ENCODE peak calls at places on chromosomes 3 and 15, in nine cellular contexts. W is right lobe of liver, X is HCT116, H is A549, M is upper lobe of left lung, E is K562, V is body of pancreas, T is GM12878, P is gastrocnemius medialis. K is an unnamed sample.

GRCh38 chr3:50592568-50592967 is 19.0 kb downstream of the CISH start:
- ATAC-seq in W (peak; percentile 35), X (no peak), H (peak; percentile 31), M (peak; percentile 59), E (no peak), V (peak; percentile 23), T (no peak), P (no peak), K (no peak)

GRCh38 chr15:88269371-88270062 is 13.0 kb upstream of the NTRK3 start:
- ATAC-seq in W (no peak), X (no peak), H (no peak), M (no peak), E (no peak), V (no peak), T (no peak), P (no peak), K (no peak)

GRCh38 chr3:94159062-94159726 is 96.3 kb downstream of the NSUN3 start:
- ATAC-seq in W (no peak), X (no peak), H (peak; percentile 88), M (peak; percentile 60), E (peak; percentile 80), V (no peak), T (no peak), P (no peak), K (no peak)

GRCh38 chr15:76988874-76989780 is 5.8 kb upstream of the PSTPIP1 start:
- ATAC-seq in W (peak; percentile 62), X (no peak), H (no peak), M (peak; percentile 45), E (no peak), V (no peak), T (peak; percentile 35), P (no peak), K (peak; percentile 32)

GRCh38 chr3:181727122-181728036 is 15.7 kb downstream of the SOX2 start:
- ATAC-seq in W (peak; percentile 25), X (no peak), H (no peak), M (no peak), E (no peak), V (no peak), T (no peak), P (no peak), K (no peak)

GRCh38 chr3:132225664-132226063 is 91.5 kb upstream of the ACP3 start:
- ATAC-seq in W (no peak), X (no peak), H (peak; percentile 73), M (no peak), E (no peak), V (no peak), T (no peak), P (no peak), K (no peak)

GRCh38 chr3:33152363-33153360 is 38.8 kb downstream of the CRTAP start:
- ATAC-seq in W (peak; percentile 13), X (no peak), H (peak; percentile 25), M (no peak), E (peak; percentile 47), V (no peak), T (no peak), P (no peak), K (no peak)

GRCh38 chr15:81117136-81117535 is 16.9 kb upstream of the CFAP161 start:
- ATAC-seq in W (no peak), X (no peak), H (no peak), M (no peak), E (no peak), V (no peak), T (no peak), P (no peak), K (no peak)

GRCh38 chr15:55221090-55222011 is 24.6 kb upstream of the RSL24D1 start:
- ATAC-seq in W (peak; percentile 35), X (no peak), H (peak; percentile 81), M (peak; percentile 90), E (peak; percentile 19), V (peak; percentile 55), T (peak; percentile 71), P (no peak), K (peak; percentile 80)

GRCh38 chr3:13616359-13616758 is 67.4 kb downstream of the FBLN2 start:
- ATAC-seq in W (no peak), X (no peak), H (peak; percentile 25), M (no peak), E (peak; percentile 52), V (no peak), T (no peak), P (no peak), K (no peak)

DNA sequence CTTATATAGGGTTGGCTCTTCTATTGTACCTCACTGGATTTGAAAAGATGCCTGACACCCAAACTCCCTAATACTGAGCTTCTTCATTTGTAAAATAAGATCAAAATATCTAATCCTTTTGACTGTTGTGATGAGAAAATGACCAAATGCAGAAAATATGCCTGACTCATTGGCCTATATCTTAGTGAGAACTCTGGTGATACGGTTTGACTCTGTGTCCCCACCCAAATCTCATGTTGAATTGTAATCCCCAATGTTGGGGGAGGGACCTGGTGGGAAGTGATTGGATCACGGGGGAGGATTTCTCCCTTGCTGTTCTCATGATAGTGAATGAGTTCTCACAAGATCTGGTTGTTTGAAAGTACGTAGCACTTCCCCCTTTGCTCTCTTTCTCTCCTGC is 131.4 kb downstream of the ASB7 start:
- ATAC-seq in W (no peak), X (no peak), H (no peak), M (peak; percentile 41), E (no peak), V (no peak), T (no peak), P (no peak), K (no peak)
- TF ChIP-seq POLR2A in W (no peak), X (no peak), H (no peak), M (no peak), E (no peak), V (no peak), T (no peak), P (no peak), K (no peak)

DNA sequence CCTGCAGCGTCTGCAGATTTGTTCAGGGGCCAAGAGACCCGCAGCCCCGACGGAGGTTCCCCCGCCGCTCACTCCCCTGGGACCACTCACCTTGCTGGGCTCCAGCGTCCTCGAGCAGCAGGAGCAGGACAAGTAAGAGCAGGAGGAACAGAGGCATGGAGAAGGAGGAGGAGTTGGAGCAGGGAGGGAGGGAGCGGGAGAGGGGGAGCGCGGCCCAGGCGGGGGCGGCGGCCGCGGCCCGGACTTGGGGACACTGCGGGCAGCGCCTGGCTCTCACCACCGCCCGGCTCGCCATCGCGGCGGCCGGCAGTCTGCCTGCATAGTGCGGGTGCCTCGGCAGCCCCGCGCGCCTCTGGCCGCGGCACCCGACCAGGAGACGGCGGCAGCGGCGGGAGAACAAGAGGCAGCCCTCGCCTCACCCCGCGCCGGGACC is 447 bp downstream of the DCBLD2 start:
- ATAC-seq in W (peak; percentile 56), X (peak; percentile 46), H (peak; percentile 74), M (peak; percentile 77), E (peak; percentile 78), V (peak; percentile 54), T (peak; percentile 62), P (peak; percentile 67), K (peak; percentile 67)
- TF ChIP-seq POLR2A in W (no peak), X (no peak), H (peak; percentile 6), M (no peak), E (no peak), V (no peak), T (no peak), P (no peak), K (no peak)

GRCh38 chr3:40465111-40465407 is 7.9 kb downstream of the RPL14 start:
- ATAC-seq in W (no peak), X (no peak), H (no peak), M (no peak), E (no peak), V (no peak), T (no peak), P (no peak), K (no peak)

GRCh38 chr3:40465456-40465855 is 8.3 kb downstream of the RPL14 start:
- ATAC-seq in W (no peak), X (no peak), H (peak; percentile 28), M (no peak), E (peak; percentile 5), V (no peak), T (no peak), P (no peak), K (no peak)

GRCh38 chr3:40468018-40468417 is 8.9 kb upstream of the ZNF619 start:
- ATAC-seq in W (peak; percentile 98), X (no peak), H (peak; percentile 44), M (no peak), E (no peak), V (no peak), T (no peak), P (no peak), K (no peak)

GRCh38 chr3:40464339-40465110 is 7.4 kb downstream of the RPL14 start:
- ATAC-seq in W (no peak), X (peak; percentile 17), H (peak; percentile 14), M (no peak), E (peak; percentile 51), V (no peak), T (peak; percentile 7), P (no peak), K (no peak)

DNA sequence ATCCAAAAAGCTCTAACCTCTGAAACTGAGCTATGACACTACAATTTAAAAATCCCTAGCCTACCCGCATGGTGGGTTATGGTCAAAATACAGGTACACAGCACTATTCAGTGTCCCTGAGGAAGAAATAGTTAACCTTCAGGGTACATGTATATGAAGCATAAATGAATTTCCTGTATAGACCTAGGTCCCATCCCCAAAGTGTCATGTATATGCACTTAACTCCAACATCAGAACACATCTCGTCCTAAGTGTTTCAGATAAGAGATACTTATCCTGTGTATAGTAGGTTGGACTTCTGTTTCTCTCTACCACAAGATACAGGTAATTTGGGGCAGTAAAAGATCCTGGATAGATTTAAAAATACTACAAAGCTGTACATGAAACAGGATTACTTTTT is 6.4 kb downstream of the RPL14 start:
- ATAC-seq in W (no peak), X (no peak), H (no peak), M (no peak), E (peak; percentile 23), V (no peak), T (peak; percentile 8), P (no peak), K (no peak)
- TF ChIP-seq POLR2A in W (no peak), X (no peak), H (no peak), M (no peak), E (no peak), V (no peak), T (no peak), P (no peak), K (no peak)

GRCh38 chr3:69864141-69864540 is 124.9 kb downstream of the MITF start:
- ATAC-seq in W (no peak), X (no peak), H (no peak), M (no peak), E (no peak), V (no peak), T (no peak), P (no peak), K (no peak)

GRCh38 chr3:69861556-69861955 is 122.3 kb downstream of the MITF start:
- ATAC-seq in W (no peak), X (no peak), H (no peak), M (no peak), E (no peak), V (no peak), T (no peak), P (no peak), K (no peak)

GRCh38 chr3:69866988-69867720 is 127.9 kb downstream of the MITF start:
- ATAC-seq in W (no peak), X (no peak), H (peak; percentile 20), M (no peak), E (no peak), V (no peak), T (no peak), P (no peak), K (no peak)

GRCh38 chr3:69865920-69866679 is 126.8 kb downstream of the MITF start:
- ATAC-seq in W (peak; percentile 98), X (no peak), H (peak; percentile 86), M (peak; percentile 66), E (peak; percentile 97), V (peak; percentile 100), T (peak; percentile 27), P (peak; percentile 7), K (peak; percentile 40)

GRCh38 chr3:69864751-69865150 is 125.5 kb downstream of the MITF start:
- ATAC-seq in W (no peak), X (no peak), H (no peak), M (no peak), E (no peak), V (no peak), T (no peak), P (no peak), K (no peak)
- TF ChIP-seq POLR2A in W (no peak), X (no peak), H (no peak), M (no peak), E (no peak), V (no peak), T (no peak), P (no peak), K (no peak)

K was measured in gastroesophageal sphincter.